ENCODE peak calls at places on chromosomes 5 and 9, in six cellular contexts. B is cardiac muscle cell; C is adrenal gland; E is naive thymus-derived CD4-positive, alpha-beta T cell; O is right cardiac atrium; H is astrocyte of the cerebellum. U is an unnamed sample.

GRCh38 chr5:176894298-176894697 is 4.8 kb downstream of the HK3 start:
- DNase-seq in B (no peak), C (no peak), E (no peak), O (no peak), H (no peak), U (no peak)

GRCh38 chr9:111356567-111357244 is 26.7 kb upstream of the OR2K2 start:
- DNase-seq in B (peak), C (peak), E (no peak), O (peak), H (peak), U (peak)

GRCh38 chr5:141476132-141476909 is 555 bp downstream of the PCDHGC3 start:
- DNase-seq in B (peak), C (peak), E (no peak), O (peak), H (peak), U (peak)

GRCh38 chr5:113939959-113940358 is 421.9 kb upstream of the KCNN2 start:
- DNase-seq in B (no peak), C (no peak), E (no peak), O (no peak), H (no peak), U (no peak)

GRCh38 chr9:38680827-38681226 is 39.1 kb downstream of the FAM240B start:
- DNase-seq in B (no peak), C (no peak), E (no peak), O (no peak), H (no peak), U (peak)

GRCh38 chr9:33044677-33045282 is 19.7 kb downstream of the DNAJA1 start:
- DNase-seq in B (peak), C (no peak), E (no peak), O (no peak), H (no peak), U (no peak)

GRCh38 chr5:151772029-151772867 is 494 bp downstream of the G3BP1 start:
- DNase-seq in B (peak), C (peak), E (peak), O (peak), H (no peak), U (no peak)

GRCh38 chr9:128689293-128689770 is 310 bp downstream of the SET start:
- DNase-seq in B (no peak), C (peak), E (no peak), O (peak), H (no peak), U (no peak)

GRCh38 chr5:72243706-72244105 is 76.3 kb downstream of the MRPS27 start:
- DNase-seq in B (no peak), C (no peak), E (no peak), O (no peak), H (no peak), U (no peak)

GRCh38 chr5:132265336-132266030 is 8.0 kb downstream of the PDLIM4 start:
- DNase-seq in B (no peak), C (no peak), E (no peak), O (peak), H (peak), U (peak)

GRCh38 chr9:134532084-134532483 is 109.5 kb upstream of the COL5A1 start:
- DNase-seq in B (no peak), C (no peak), E (no peak), O (no peak), H (no peak), U (no peak)

GRCh38 chr5:132008961-132009680 is 2.3 kb downstream of the ACSL6 start:
- DNase-seq in B (no peak), C (no peak), E (no peak), O (no peak), H (no peak), U (no peak)

GRCh38 chr9:270657-271237 is 56.1 kb downstream of the DOCK8 start:
- DNase-seq in B (no peak), C (no peak), E (no peak), O (no peak), H (no peak), U (no peak)

GRCh38 chr9:69466151-69466550 is 141.1 kb downstream of the ENTREP1 start:
- DNase-seq in B (no peak), C (no peak), E (no peak), O (no peak), H (no peak), U (no peak)

GRCh38 chr5:133763744-133764143 is 151.4 kb upstream of the FSTL4 start:
- DNase-seq in B (no peak), C (no peak), E (no peak), O (no peak), H (no peak), U (no peak)

GRCh38 chr5:146490089-146490843 is 25.7 kb downstream of the GPR151 start:
- DNase-seq in B (no peak), C (no peak), E (no peak), O (no peak), H (no peak), U (no peak)

GRCh38 chr5:82295959-82296557 is 17.9 kb upstream of the RPS23 start:
- DNase-seq in B (no peak), C (no peak), E (no peak), O (no peak), H (no peak), U (no peak)

GRCh38 chr9:94770344-94770743 is 43.8 kb downstream of the AOPEP start:
- DNase-seq in B (no peak), C (no peak), E (no peak), O (no peak), H (no peak), U (no peak)

GRCh38 chr5:130096488-130096887 is 192.2 kb downstream of the CHSY3 start:
- DNase-seq in B (no peak), C (no peak), E (no peak), O (no peak), H (no peak), U (no peak)

GRCh38 chr5:2640717-2641116 is 110.8 kb downstream of the IRX2 start:
- DNase-seq in B (no peak), C (no peak), E (no peak), O (no peak), H (no peak), U (no peak)

GRCh38 chr9:116391306-116391900 is 237.8 kb downstream of the PAPPA start:
- DNase-seq in B (peak), C (no peak), E (no peak), O (no peak), H (peak), U (peak)

GRCh38 chr9:13427587-13427986 is 148.1 kb upstream of the MPDZ start:
- DNase-seq in B (peak), C (no peak), E (no peak), O (no peak), H (peak), U (peak)

GRCh38 chr9:93154293-93154903 is 20.3 kb upstream of the NINJ1 start:
- DNase-seq in B (peak), C (no peak), E (peak), O (no peak), H (no peak), U (no peak)

GRCh38 chr9:136199391-136200288 is 5.3 kb downstream of the LHX3 start:
- DNase-seq in B (no peak), C (no peak), E (no peak), O (no peak), H (no peak), U (no peak)

GRCh38 chr5:72908666-72909065 is 47.2 kb upstream of the FCHO2 start:
- DNase-seq in B (no peak), C (no peak), E (no peak), O (no peak), H (no peak), U (peak)

GRCh38 chr9:112378441-112379176 is 1.3 kb upstream of the HSDL2 start:
- DNase-seq in B (peak), C (no peak), E (no peak), O (peak), H (no peak), U (no peak)

GRCh38 chr5:128844354-128844923 is 120.8 kb upstream of the SLC27A6 start:
- DNase-seq in B (peak), C (no peak), E (no peak), O (no peak), H (peak), U (no peak)

GRCh38 chr5:32713396-32714381 is 2.6 kb downstream of the NPR3 start:
- DNase-seq in B (peak), C (peak), E (no peak), O (peak), H (no peak), U (no peak)
- H3K4me3 ChIP-seq in B (peak), C (no peak), E (no peak), O (peak), H (peak), U (peak)

DNA sequence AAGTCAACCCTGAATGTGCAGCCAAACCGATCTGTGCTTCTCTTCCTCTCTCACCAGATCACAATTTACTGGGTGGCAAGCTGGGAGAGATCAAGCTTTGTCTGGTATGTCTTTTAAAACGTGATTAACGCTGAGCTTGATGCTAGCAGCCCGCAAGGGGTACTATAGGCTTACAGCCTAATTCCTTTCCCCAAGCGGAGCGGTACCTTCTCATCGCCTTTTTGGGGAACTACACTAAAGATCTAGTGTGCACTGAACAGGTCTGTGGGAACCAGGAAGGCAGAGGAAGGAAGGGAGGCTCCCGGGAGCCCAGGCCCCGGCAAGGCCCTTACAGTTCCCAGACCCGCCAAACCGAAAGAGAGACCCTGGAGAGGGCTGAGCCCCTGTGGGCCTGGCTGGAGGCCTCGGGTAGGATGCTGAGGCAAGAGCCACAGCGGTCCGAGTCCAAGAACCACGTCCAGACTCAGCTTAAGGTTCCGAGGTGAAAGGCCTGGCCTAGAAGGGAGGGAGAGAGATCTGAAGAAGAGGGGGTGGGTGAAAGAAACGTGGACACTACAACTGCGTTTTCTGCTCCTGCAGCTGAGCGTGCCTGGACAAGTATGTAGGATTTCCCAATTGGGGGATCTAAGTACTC is 2.7 kb downstream of the NR2F1-AS1 start:
- DNase-seq in B (no peak), C (no peak), E (no peak), O (peak), H (no peak), U (no peak)
- H3K4me3 ChIP-seq in B (no peak), C (no peak), E (no peak), O (no peak), H (peak), U (no peak)

GRCh38 chr9:5799314-5799713 is 33.6 kb downstream of the ERMP1 start:
- DNase-seq in B (no peak), C (peak), E (peak), O (no peak), H (peak), U (no peak)
- H3K4me3 ChIP-seq in B (no peak), C (no peak), E (no peak), O (no peak), H (no peak), U (no peak)

GRCh38 chr9:127153484-127153883 is 31.0 kb upstream of the ANGPTL2 start:
- DNase-seq in B (no peak), C (no peak), E (no peak), O (no peak), H (no peak), U (no peak)

GRCh38 chr9:127154003-127154389 is 31.6 kb upstream of the ANGPTL2 start:
- DNase-seq in B (no peak), C (no peak), E (no peak), O (no peak), H (no peak), U (no peak)

GRCh38 chr9:127155314-127155713 is 32.9 kb upstream of the ANGPTL2 start:
- DNase-seq in B (no peak), C (no peak), E (no peak), O (no peak), H (no peak), U (no peak)

GRCh38 chr9:127158995-127159801 is 36.8 kb upstream of the ANGPTL2 start:
- DNase-seq in B (peak), C (peak), E (no peak), O (no peak), H (peak), U (no peak)

DNA sequence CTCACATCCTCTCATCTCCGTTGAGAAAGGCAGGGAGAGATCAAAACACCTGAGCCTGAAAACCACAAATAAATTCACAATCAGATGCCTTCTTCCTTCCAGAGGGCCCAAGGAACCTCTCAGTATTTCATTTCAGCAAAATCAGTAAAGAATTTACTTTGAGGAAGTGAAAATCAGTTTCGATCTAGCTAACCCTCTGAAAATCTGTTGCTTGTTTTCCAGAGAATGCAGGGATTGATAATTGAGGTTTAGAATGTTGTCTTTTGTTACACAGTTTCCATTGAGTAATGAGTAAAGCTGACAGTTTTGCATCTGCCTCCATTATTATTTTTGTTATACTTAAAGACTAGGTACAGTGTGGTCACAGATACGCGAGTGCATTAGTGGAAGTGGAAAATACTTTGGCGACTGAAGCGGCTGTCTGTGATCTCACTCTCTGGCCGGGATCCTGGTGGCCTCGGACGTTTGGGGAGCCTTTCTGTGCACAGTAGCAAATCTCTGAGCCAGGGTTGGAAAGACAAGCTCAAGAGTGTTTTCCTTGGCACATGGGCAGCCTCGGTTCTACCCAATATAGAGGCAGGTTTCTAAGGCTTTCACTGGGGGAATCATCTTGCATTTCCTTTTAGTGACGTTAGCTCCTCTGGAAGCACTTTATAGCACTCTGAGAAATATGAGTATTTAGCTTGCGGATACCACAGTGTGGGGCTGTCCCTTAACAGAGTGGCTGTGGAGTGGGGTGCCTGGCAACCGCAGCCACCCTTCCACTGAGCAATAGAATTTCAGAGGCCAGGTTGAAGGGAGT is 32.2 kb upstream of the ANGPTL2 start:
- DNase-seq in B (no peak), C (peak), E (no peak), O (peak), H (peak), U (peak)
- H3K4me3 ChIP-seq in B (no peak), C (no peak), E (no peak), O (no peak), H (no peak), U (no peak)

DNA sequence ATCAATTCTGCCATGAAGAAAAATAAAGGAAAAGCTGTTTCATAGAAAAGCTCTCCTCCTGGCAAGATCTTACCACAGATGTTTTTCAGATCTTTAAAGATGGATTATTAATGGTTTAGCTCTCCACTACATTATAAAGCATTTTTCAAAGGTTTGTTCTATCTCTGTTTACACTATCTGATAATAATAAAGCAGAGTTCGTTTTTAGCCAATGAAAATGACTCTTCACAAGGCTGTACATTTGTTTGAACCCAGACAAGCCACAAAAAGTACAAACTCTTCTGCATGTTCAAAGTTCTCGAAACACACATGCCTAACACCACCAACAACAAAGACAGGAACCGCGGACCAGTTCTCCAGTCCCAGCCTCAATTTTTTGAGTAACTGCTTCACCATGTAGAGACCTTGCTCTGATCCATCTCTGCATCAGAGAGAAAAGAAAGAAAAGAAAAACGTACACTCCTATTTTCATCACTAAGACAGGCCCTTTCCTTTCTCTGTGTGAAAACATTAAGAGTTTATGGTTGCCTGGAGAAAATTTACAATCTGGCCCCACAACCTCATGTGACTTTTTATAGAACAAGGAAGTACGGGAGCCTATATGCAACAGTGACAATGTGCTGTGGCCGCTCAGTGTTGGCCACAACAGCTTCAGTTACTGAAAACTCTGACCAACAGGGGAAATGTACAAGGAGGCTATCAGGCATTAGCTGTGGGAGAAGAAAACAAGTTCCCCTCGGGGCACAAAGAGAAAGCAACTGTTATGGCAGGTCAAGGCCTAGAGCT is 273.1 kb upstream of the PTGER4 start:
- DNase-seq in B (no peak), C (no peak), E (peak), O (no peak), H (no peak), U (no peak)
- H3K4me3 ChIP-seq in B (no peak), C (no peak), E (peak), O (no peak), H (no peak), U (no peak)

GRCh38 chr5:7850241-7850532 is 746 bp downstream of the CFAP90 start:
- DNase-seq in B (no peak), C (no peak), E (no peak), O (peak), H (no peak), U (no peak)

GRCh38 chr5:7848296-7848695 is 2.6 kb downstream of the CFAP90 start:
- DNase-seq in B (no peak), C (no peak), E (no peak), O (no peak), H (no peak), U (peak)

GRCh38 chr5:7850533-7851239 is at the start of gene CFAP90:
- DNase-seq in B (peak), C (peak), E (no peak), O (peak), H (no peak), U (no peak)

GRCh38 chr5:7851240-7851592 is 283 bp upstream of the CFAP90 start:
- DNase-seq in B (no peak), C (no peak), E (no peak), O (no peak), H (no peak), U (no peak)

DNA sequence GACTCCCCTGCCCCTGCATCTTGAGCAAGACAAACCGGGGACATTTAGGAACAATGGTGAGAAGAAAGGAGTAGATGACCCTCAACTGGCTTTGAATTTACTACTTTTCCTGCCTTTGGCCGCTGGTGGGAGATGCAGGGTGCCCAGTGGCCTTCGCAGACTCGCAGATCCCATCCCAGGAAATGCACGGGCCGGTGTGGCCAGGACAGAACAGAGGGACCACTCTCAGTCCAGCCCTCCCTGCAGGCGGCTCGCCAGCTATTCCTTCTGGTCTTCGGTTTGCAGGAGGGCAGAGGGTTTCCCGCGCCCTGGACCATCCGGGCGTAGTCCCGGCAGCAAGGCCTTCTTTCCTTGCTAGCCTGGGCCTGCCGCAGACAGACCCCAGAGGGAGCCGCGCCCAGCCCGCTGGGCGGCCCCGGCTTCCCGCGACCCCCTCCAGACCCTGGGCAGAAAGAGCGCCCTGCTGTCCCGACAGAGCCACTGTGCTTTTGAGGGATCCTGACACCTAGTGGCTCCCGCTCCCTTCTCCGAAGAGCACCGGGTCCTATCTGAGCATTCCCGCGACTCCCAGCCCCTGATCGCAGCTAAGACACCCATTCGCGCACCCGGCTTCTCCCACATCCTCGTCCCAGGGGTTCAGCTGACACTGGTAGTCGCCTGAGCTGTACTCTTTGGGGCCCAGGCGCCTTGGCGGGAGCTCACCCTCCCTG is 1.2 kb downstream of the CFAP90 start:
- DNase-seq in B (peak), C (no peak), E (no peak), O (no peak), H (no peak), U (no peak)
- H3K4me3 ChIP-seq in B (peak), C (no peak), E (peak), O (peak), H (peak), U (peak)

GRCh38 chr5:158245513-158245912 is 386.6 kb upstream of the CLINT1 start:
- DNase-seq in B (no peak), C (no peak), E (no peak), O (no peak), H (no peak), U (no peak)
- H3K4me3 ChIP-seq in B (no peak), C (no peak), E (no peak), O (no peak), H (no peak), U (no peak)

GRCh38 chr9:130441031-130441430 is 3.7 kb upstream of the ASS1 start:
- DNase-seq in B (no peak), C (no peak), E (no peak), O (no peak), H (no peak), U (no peak)
- H3K4me3 ChIP-seq in B (no peak), C (no peak), E (no peak), O (no peak), H (no peak), U (no peak)